ENCODE peak calls at places on chromosomes 3 and 15, in four cellular contexts. H is upper lobe of left lung, D is Panc1, V is GM23338. Q is an unnamed sample. For H3K27me3, the result is how much of the 10 kb centered on the place peaks cover.

GRCh38 chr3:38538773-38539353 is 42.7 kb downstream of the EXOG start:
- ATAC-seq in D (no peak), V (no peak), H (no peak), Q (no peak)

GRCh38 chr3:11634081-11634635 is 9.6 kb downstream of the VGLL4 start:
- ATAC-seq in D (peak), V (no peak), H (peak), Q (peak)

GRCh38 chr3:50259432-50260026 is 9.4 kb upstream of the SEMA3B start:
- ATAC-seq in V (peak), D (peak), H (no peak), Q (no peak)

GRCh38 chr3:49412632-49413337 is 562 bp downstream of the TCTA start:
- ATAC-seq in H (no peak), D (no peak), V (peak), Q (no peak)

GRCh38 chr15:47331796-47332480 is 385.4 kb upstream of the SEMA6D start:
- ATAC-seq in H (peak), D (no peak), V (no peak), Q (no peak)

GRCh38 chr3:48178072-48178471 is 10.1 kb downstream of the CDC25A start:
- ATAC-seq in D (no peak), V (no peak), H (no peak), Q (no peak)

GRCh38 chr3:45803252-45803935 is 7.1 kb upstream of the SLC6A20 start:
- ATAC-seq in V (no peak), H (no peak), D (no peak), Q (no peak)

GRCh38 chr3:51709675-51710074 is 2.8 kb downstream of the GRM2 start:
- ATAC-seq in D (no peak), H (no peak), V (no peak), Q (no peak)

GRCh38 chr15:42719051-42719450 is 17.9 kb downstream of the CDAN1 start:
- ATAC-seq in V (no peak), D (peak), H (no peak), Q (no peak)

GRCh38 chr3:71944482-71944881 is 159.5 kb upstream of the PROK2 start:
- ATAC-seq in H (no peak), V (no peak), D (no peak), Q (no peak)

GRCh38 chr15:77632760-77633133 is at the start of gene LINGO1:
- ATAC-seq in V (no peak), D (peak), H (no peak), Q (no peak)

GRCh38 chr15:77633134-77633912 is 611 bp upstream of the LINGO1 start:
- ATAC-seq in D (peak), V (peak), H (peak), Q (peak)

GRCh38 chr15:77630956-77631789 is 1.5 kb downstream of the LINGO1 start:
- ATAC-seq in V (peak), D (peak), H (no peak), Q (no peak)

GRCh38 chr15:77630064-77630463 is 2.6 kb downstream of the LINGO1 start:
- ATAC-seq in V (no peak), D (no peak), H (no peak), Q (no peak)

GRCh38 chr15:77631790-77632551 is 741 bp downstream of the LINGO1 start:
- ATAC-seq in H (no peak), V (no peak), D (no peak), Q (no peak)
- H3K27me3 ChIP-seq in H (under half), V (under half), D (under half), Q (half or more)

GRCh38 chr15:31434418-31435255 is 108.0 kb downstream of the KLF13 start:
- ATAC-seq in D (no peak), H (peak), V (peak), Q (peak)
- TF ChIP-seq POLR2AphosphoS5 in D (no peak), H (peak), V (no peak), Q (no peak)

DNA sequence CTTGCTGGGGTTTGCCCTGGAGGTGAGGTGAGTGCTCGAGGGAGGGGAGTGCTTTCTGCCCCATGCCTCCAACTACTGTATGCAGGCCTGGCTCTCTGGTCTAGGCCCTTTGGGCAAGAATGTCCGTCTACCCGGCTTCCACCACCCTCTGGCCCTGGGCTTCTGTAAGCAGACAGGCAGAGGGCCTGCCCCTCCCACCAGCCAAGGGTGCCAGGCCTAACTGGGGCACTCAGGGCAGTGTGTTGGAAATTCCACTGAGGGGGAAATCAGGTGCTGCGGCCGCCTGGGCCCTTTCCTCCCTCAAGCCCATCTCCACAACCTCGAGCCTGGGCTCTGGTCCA is 9.4 kb downstream of the DLL4 start:
- ATAC-seq in D (no peak), V (no peak), H (no peak), Q (no peak)
- H3K27me3 ChIP-seq in D (under half), V (under half), H (under half), Q (under half)

GRCh38 chr3:15064835-15065549 is at the start of gene MRPS25:
- ATAC-seq in H (peak), D (peak), V (peak), Q (peak)

GRCh38 chr3:15065550-15066007 is 464 bp upstream of the MRPS25 start:
- ATAC-seq in D (peak), V (peak), H (no peak), Q (peak)

GRCh38 chr3:15063238-15063637 is 1.9 kb downstream of the MRPS25 start:
- ATAC-seq in V (no peak), D (no peak), H (peak), Q (no peak)

GRCh38 chr3:15063656-15064286 is 1.3 kb downstream of the MRPS25 start:
- ATAC-seq in D (no peak), H (no peak), V (no peak), Q (no peak)

GRCh38 chr3:15064299-15064834 is 748 bp downstream of the MRPS25 start:
- ATAC-seq in H (peak), D (no peak), V (peak), Q (no peak)
- TF ChIP-seq POLR2AphosphoS5 in H (no peak), D (no peak), V (no peak), Q (no peak)

GRCh38 chr15:79610021-79610420 is 177.9 kb downstream of the MINAR1 start:
- ATAC-seq in H (no peak), D (no peak), V (no peak), Q (no peak)
- H3K27me3 ChIP-seq in H (under half), D (under half), V (under half), Q (under half)